ENCODE peak calls at places on chromosome 7, in five cellular contexts. Z is AML-193, Q is NCI-H2081, I is germinal center, U is left cardiac atrium. E is an unnamed sample.

GRCh38 chr7:98826400-98826799 is 43.4 kb downstream of the TMEM130 start:
- DNase-seq in Z (no peak), Q (no peak), I (no peak), U (no peak), E (no peak)

GRCh38 chr7:32879460-32879859 is 12.1 kb downstream of the KBTBD2 start:
- DNase-seq in Z (no peak), Q (peak), I (no peak), U (no peak), E (no peak)

GRCh38 chr7:157427811-157428553 is 91.2 kb downstream of the DNAJB6 start:
- DNase-seq in Z (no peak), Q (no peak), I (no peak), U (no peak), E (peak)

GRCh38 chr7:127900735-127901685 is 130.2 kb downstream of the LRRC4 start:
- DNase-seq in Z (no peak), Q (no peak), I (no peak), U (no peak), E (no peak)

GRCh38 chr7:301291-302053 is 11.5 kb downstream of the FOXL3 start:
- DNase-seq in Z (no peak), Q (no peak), I (no peak), U (no peak), E (no peak)

GRCh38 chr7:53993205-53993604 is 549.0 kb upstream of the VSTM2A start:
- DNase-seq in Z (no peak), Q (peak), I (no peak), U (no peak), E (no peak)

GRCh38 chr7:27617651-27618381 is 44.9 kb downstream of the HIBADH start:
- DNase-seq in Z (no peak), Q (no peak), I (no peak), U (no peak), E (no peak)

GRCh38 chr7:32894171-32894570 is 2.6 kb upstream of the KBTBD2 start:
- DNase-seq in Z (no peak), Q (no peak), I (no peak), U (no peak), E (no peak)

GRCh38 chr7:101867265-101867664 is 49.8 kb downstream of the CUX1 start:
- DNase-seq in Z (no peak), Q (no peak), I (no peak), U (no peak), E (no peak)

GRCh38 chr7:70165477-70166170 is 567.3 kb downstream of the AUTS2 start:
- DNase-seq in Z (no peak), Q (no peak), I (no peak), U (no peak), E (no peak)

GRCh38 chr7:156074982-156075615 is 262.8 kb upstream of the SHH start:
- DNase-seq in Z (no peak), Q (no peak), I (no peak), U (no peak), E (no peak)

GRCh38 chr7:144656960-144657359 is 178.9 kb downstream of the TPK1 start:
- DNase-seq in Z (peak), Q (no peak), I (no peak), U (no peak), E (no peak)

GRCh38 chr7:151139071-151139521 is 28.4 kb downstream of the GBX1 start:
- DNase-seq in Z (no peak), Q (no peak), I (no peak), U (no peak), E (no peak)

GRCh38 chr7:76076995-76077394 is 29.1 kb downstream of the MDH2 start:
- DNase-seq in Z (no peak), Q (no peak), I (no peak), U (no peak), E (no peak)

GRCh38 chr7:22116451-22117027 is 170.8 kb upstream of the CDCA7L start:
- DNase-seq in Z (no peak), Q (no peak), I (no peak), U (no peak), E (no peak)

GRCh38 chr7:29249383-29249750 is 54.8 kb downstream of the CHN2 start:
- DNase-seq in Z (no peak), Q (no peak), I (no peak), U (no peak), E (no peak)

GRCh38 chr7:39353615-39354376 is 212.4 kb upstream of the YAE1 start:
- DNase-seq in Z (no peak), Q (peak), I (no peak), U (peak), E (no peak)

GRCh38 chr7:157596026-157596425 is 259.2 kb downstream of the DNAJB6 start:
- DNase-seq in Z (no peak), Q (no peak), I (no peak), U (no peak), E (no peak)

GRCh38 chr7:22248111-22248809 is 108.7 kb downstream of the RAPGEF5 start:
- DNase-seq in Z (no peak), Q (no peak), I (no peak), U (no peak), E (no peak)

GRCh38 chr7:135755351-135755753 is 6.7 kb upstream of the FAM180A start:
- DNase-seq in Z (no peak), Q (peak), I (no peak), U (no peak), E (no peak)

GRCh38 chr7:24870766-24871165 is 109.2 kb downstream of the OSBPL3 start:
- DNase-seq in Z (no peak), Q (no peak), I (no peak), U (no peak), E (no peak)

GRCh38 chr7:155832581-155832981 is 20.3 kb upstream of the SHH start:
- DNase-seq in Z (no peak), Q (no peak), I (no peak), U (no peak), E (no peak)

E was measured in activated CD8-positive, alpha-beta memory T cell treated with anti-CD3 and anti-CD28 coated beads, Interleukin-2, amount 50 U/mL, for 4 hours.